ENCODE peak calls at places on chromosomes 2 and 18, in four cellular contexts. H is astrocyte of the spinal cord, M is M059J, A is neural crest cell. G is an unnamed sample.
A peak's percentile ranks its signal among the peaks of the same experiment; 100 is the strongest.

GRCh38 chr18:68177807-68178702 is 536.9 kb downstream of the TMX3 start:
- DNase-seq in M (peak; percentile 99), A (no peak), H (peak; percentile 98), G (no peak)

GRCh38 chr18:13455960-13456471 is 237.5 kb downstream of the LDLRAD4 start:
- DNase-seq in M (no peak), H (no peak), A (no peak), G (no peak)

GRCh38 chr18:59697236-59697932 is at the start of gene CCBE1:
- DNase-seq in H (peak; percentile 86), A (peak; percentile 73), M (peak; percentile 43), G (peak; percentile 49)

GRCh38 chr2:233416706-233417105 is 62.4 kb downstream of the DGKD start:
- DNase-seq in H (no peak), A (no peak), M (peak; percentile 20), G (no peak)

GRCh38 chr2:189217546-189217945 is 38.0 kb upstream of the COL5A2 start:
- DNase-seq in H (peak; percentile 89), A (no peak), M (no peak), G (no peak)

GRCh38 chr2:223860809-223861738 is 23.7 kb upstream of the AP1S3 start:
- DNase-seq in M (peak; percentile 89), A (no peak), H (peak; percentile 59), G (peak; percentile 46)

GRCh38 chr18:55927831-55928230 is 339.8 kb upstream of the TCF4 start:
- DNase-seq in H (peak; percentile 73), A (no peak), M (peak; percentile 84), G (no peak)

GRCh38 chr2:105287692-105288091 is 41.8 kb downstream of the TGFBRAP1 start:
- DNase-seq in H (peak; percentile 42), M (peak; percentile 32), A (peak; percentile 22), G (peak; percentile 48)

GRCh38 chr18:50571606-50572005 is 11.7 kb downstream of the MAPK4 start:
- DNase-seq in M (no peak), H (no peak), A (no peak), G (no peak)

GRCh38 chr2:10135296-10136089 is 13.0 kb downstream of the RRM2 start:
- DNase-seq in A (no peak), M (peak; percentile 74), H (peak; percentile 41), G (no peak)

GRCh38 chr2:191713837-191714236 is 35.9 kb downstream of the NABP1 start:
- DNase-seq in A (no peak), M (peak; percentile 12), H (no peak), G (no peak)

GRCh38 chr2:164896634-164897033 is 55.0 kb upstream of the COBLL1 start:
- DNase-seq in A (no peak), H (peak; percentile 83), M (peak; percentile 77), G (no peak)

GRCh38 chr2:166957686-166958085 is 69.4 kb downstream of the XIRP2 start:
- DNase-seq in A (no peak), H (no peak), M (no peak), G (peak; percentile 26)

GRCh38 chr2:160928854-160929301 is 231.3 kb upstream of the TANK start:
- DNase-seq in M (peak; percentile 68), H (peak; percentile 71), A (no peak), G (no peak)

GRCh38 chr2:72971036-72971435 is 53.7 kb downstream of the EMX1 start:
- DNase-seq in M (no peak), H (no peak), A (no peak), G (no peak)

GRCh38 chr2:173602153-173602552 is 247.5 kb downstream of the CDCA7 start:
- DNase-seq in A (no peak), H (no peak), M (no peak), G (no peak)

GRCh38 chr18:12990128-12990485 is 1.1 kb upstream of the CEP192 start:
- DNase-seq in H (no peak), M (no peak), A (no peak), G (no peak)

GRCh38 chr2:12797815-12798214 is 81.1 kb downstream of the TRIB2 start:
- DNase-seq in A (no peak), H (peak; percentile 65), M (peak; percentile 85), G (no peak)

GRCh38 chr2:128797533-128797932 is 478.9 kb upstream of the HS6ST1 start:
- DNase-seq in M (no peak), A (no peak), H (no peak), G (no peak)

GRCh38 chr2:134407154-134407890 is 153.4 kb downstream of the MGAT5 start:
- DNase-seq in H (no peak), M (no peak), A (no peak), G (no peak)

GRCh38 chr18:24170389-24170788 is 31.5 kb downstream of the CABYR start:
- DNase-seq in H (no peak), A (no peak), M (no peak), G (no peak)

GRCh38 chr18:24613887-24614286 is 153.4 kb downstream of the HRH4 start:
- DNase-seq in H (no peak), A (no peak), M (no peak), G (no peak)

GRCh38 chr2:36615214-36615613 is 17.2 kb upstream of the FEZ2 start:
- DNase-seq in A (no peak), H (peak; percentile 20), M (no peak), G (no peak)

G was measured in HuH-7.